ENCODE peak calls at places on chromosomes 13 and 19, in six cellular contexts. U is EH, Q is lower leg skin, J is cardiac fibroblast, O is AG04450, V is GM12892. K is an unnamed sample.

GRCh38 chr13:114259974-114260373 is 21.4 kb upstream of the UPF3A start:
- DNase-seq in Q (no peak), U (no peak), J (no peak), V (no peak), O (no peak), K (no peak)

GRCh38 chr19:35534803-35535480 is 1.7 kb downstream of the GAPDHS start:
- DNase-seq in V (no peak), O (no peak), J (no peak), Q (no peak), U (no peak), K (no peak)

GRCh38 chr19:5288347-5288739 is 52.3 kb downstream of the PTPRS start:
- DNase-seq in V (no peak), Q (no peak), J (no peak), O (no peak), U (no peak), K (no peak)

GRCh38 chr13:96159731-96160130 is 69.8 kb downstream of the HS6ST3 start:
- DNase-seq in Q (no peak), U (no peak), O (no peak), V (no peak), J (no peak), K (no peak)

GRCh38 chr19:16168465-16169081 is 4.8 kb downstream of the CIB3 start:
- DNase-seq in V (no peak), J (peak; percentile 41), Q (no peak), U (no peak), O (no peak), K (no peak)

GRCh38 chr13:34577051-34577450 is 365.0 kb upstream of the NBEA start:
- DNase-seq in O (no peak), J (peak; percentile 9), Q (no peak), V (no peak), U (peak; percentile 66), K (no peak)

GRCh38 chr13:33260168-33261098 is 25.1 kb downstream of the STARD13 start:
- DNase-seq in O (no peak), Q (no peak), V (no peak), U (no peak), J (peak; percentile 75), K (no peak)

GRCh38 chr19:6374179-6374709 is 1.5 kb downstream of the PSPN start:
- DNase-seq in J (no peak), U (no peak), O (no peak), V (no peak), Q (no peak), K (no peak)

GRCh38 chr19:6066661-6067646 is 43.3 kb downstream of the RFX2 start:
- DNase-seq in J (peak; percentile 94), V (no peak), Q (peak; percentile 82), U (peak; percentile 95), O (no peak), K (peak; percentile 27)

GRCh38 chr13:35782793-35783192 is 306.3 kb upstream of the MAB21L1 start:
- DNase-seq in Q (no peak), V (no peak), J (no peak), O (no peak), U (no peak), K (no peak)

GRCh38 chr13:49731766-49732165 is 40.5 kb upstream of the EBPL start:
- DNase-seq in J (peak; percentile 77), U (peak; percentile 87), O (peak; percentile 38), V (no peak), Q (no peak), K (no peak)

GRCh38 chr13:27913116-27913515 is 6.7 kb upstream of the PDX1 start:
- DNase-seq in U (no peak), Q (no peak), O (no peak), V (no peak), J (no peak), K (no peak)

GRCh38 chr13:48146122-48146521 is 51.2 kb upstream of the MED4 start:
- DNase-seq in J (no peak), O (no peak), V (no peak), U (no peak), Q (no peak), K (no peak)

GRCh38 chr13:23629566-23630272 is 59.5 kb downstream of the TNFRSF19 start:
- DNase-seq in Q (no peak), U (no peak), J (no peak), V (no peak), O (no peak), K (no peak)

GRCh38 chr13:86906458-86906857 is 764.7 kb upstream of the SLITRK5 start:
- DNase-seq in V (no peak), O (no peak), Q (no peak), J (no peak), U (no peak), K (no peak)

GRCh38 chr13:28792992-28793391 is 27.1 kb upstream of the MTUS2 start:
- DNase-seq in U (peak; percentile 91), O (peak; percentile 34), V (no peak), Q (no peak), J (peak; percentile 83), K (no peak)

GRCh38 chr13:75442736-75443234 is 39.2 kb downstream of the TBC1D4 start:
- DNase-seq in Q (no peak), O (no peak), V (no peak), J (no peak), U (no peak), K (no peak)

GRCh38 chr19:9793051-9793591 is 24.6 kb upstream of the ZNF846 start:
- DNase-seq in Q (peak; percentile 55), U (peak; percentile 60), J (peak; percentile 52), O (no peak), V (no peak), K (peak; percentile 55)

GRCh38 chr13:99124695-99125334 is 75.8 kb upstream of the UBAC2 start:
- DNase-seq in V (no peak), U (peak; percentile 58), O (no peak), J (peak; percentile 91), Q (no peak), K (no peak)

GRCh38 chr13:26585136-26585535 is 27.7 kb downstream of the WASF3 start:
- DNase-seq in V (no peak), U (no peak), Q (no peak), J (peak; percentile 29), O (no peak), K (no peak)